ENCODE peak calls at places on chromosomes 5 and 9, in nine cellular contexts. One of them, this sample, is unnamed. For H3K4me1, the result is how much of the 10 kb centered on the place peaks cover.

GRCh38 chr9:31776471-31776870 is 608.0 kb upstream of the ACO1 start:
- DNase-seq in hepatocyte: peak
- DNase-seq in colonic mucosa: no peak
- DNase-seq in OCI-LY7: no peak
- DNase-seq in tibial nerve: no peak
- DNase-seq in cardiac muscle cell: no peak
- DNase-seq in H9: no peak
- DNase-seq in PC-9: no peak
- DNase-seq in CD8-positive, alpha-beta T cell: no peak
- DNase-seq in this sample: no peak

GRCh38 chr5:96855041-96855872 is 21.0 kb upstream of the ERAP2 start:
- DNase-seq in hepatocyte: no peak
- DNase-seq in colonic mucosa: peak
- DNase-seq in OCI-LY7: no peak
- DNase-seq in tibial nerve: no peak
- DNase-seq in cardiac muscle cell: peak
- DNase-seq in H9: no peak
- DNase-seq in PC-9: peak
- DNase-seq in CD8-positive, alpha-beta T cell: no peak
- DNase-seq in this sample: no peak

GRCh38 chr9:136829412-136829811 is 12.9 kb upstream of the AJM1 start:
- DNase-seq in hepatocyte: no peak
- DNase-seq in colonic mucosa: no peak
- DNase-seq in OCI-LY7: no peak
- DNase-seq in tibial nerve: no peak
- DNase-seq in cardiac muscle cell: no peak
- DNase-seq in H9: no peak
- DNase-seq in PC-9: peak
- DNase-seq in CD8-positive, alpha-beta T cell: no peak
- DNase-seq in this sample: no peak

GRCh38 chr9:17480966-17481365 is 97.9 kb upstream of the SH3GL2 start:
- DNase-seq in hepatocyte: no peak
- DNase-seq in colonic mucosa: no peak
- DNase-seq in OCI-LY7: no peak
- DNase-seq in tibial nerve: no peak
- DNase-seq in cardiac muscle cell: no peak
- DNase-seq in H9: no peak
- DNase-seq in PC-9: no peak
- DNase-seq in CD8-positive, alpha-beta T cell: no peak
- DNase-seq in this sample: no peak

GRCh38 chr5:86880785-86881492 is 263.2 kb downstream of the COX7C start:
- DNase-seq in hepatocyte: peak
- DNase-seq in colonic mucosa: peak
- DNase-seq in OCI-LY7: peak
- DNase-seq in tibial nerve: no peak
- DNase-seq in cardiac muscle cell: peak
- DNase-seq in H9: peak
- DNase-seq in PC-9: peak
- DNase-seq in CD8-positive, alpha-beta T cell: no peak
- DNase-seq in this sample: no peak

GRCh38 chr5:178453224-178453623 is 137.0 kb downstream of the COL23A1 start:
- DNase-seq in hepatocyte: no peak
- DNase-seq in colonic mucosa: no peak
- DNase-seq in OCI-LY7: no peak
- DNase-seq in tibial nerve: no peak
- DNase-seq in cardiac muscle cell: peak
- DNase-seq in H9: no peak
- DNase-seq in PC-9: no peak
- DNase-seq in CD8-positive, alpha-beta T cell: no peak
- DNase-seq in this sample: no peak

GRCh38 chr9:76716270-76716669 is 48.0 kb upstream of the PCA3 start:
- DNase-seq in hepatocyte: peak
- DNase-seq in colonic mucosa: no peak
- DNase-seq in OCI-LY7: no peak
- DNase-seq in tibial nerve: no peak
- DNase-seq in cardiac muscle cell: no peak
- DNase-seq in H9: no peak
- DNase-seq in PC-9: no peak
- DNase-seq in CD8-positive, alpha-beta T cell: no peak
- DNase-seq in this sample: no peak

GRCh38 chr5:68957591-68957990 is 136.2 kb upstream of the SLC30A5 start:
- DNase-seq in hepatocyte: no peak
- DNase-seq in colonic mucosa: no peak
- DNase-seq in OCI-LY7: no peak
- DNase-seq in tibial nerve: no peak
- DNase-seq in cardiac muscle cell: no peak
- DNase-seq in H9: no peak
- DNase-seq in PC-9: no peak
- DNase-seq in CD8-positive, alpha-beta T cell: no peak
- DNase-seq in this sample: no peak

GRCh38 chr5:98767563-98767962 is 5.9 kb upstream of the RGMB start:
- DNase-seq in hepatocyte: no peak
- DNase-seq in colonic mucosa: no peak
- DNase-seq in OCI-LY7: no peak
- DNase-seq in tibial nerve: no peak
- DNase-seq in cardiac muscle cell: no peak
- DNase-seq in H9: no peak
- DNase-seq in PC-9: no peak
- DNase-seq in CD8-positive, alpha-beta T cell: no peak
- DNase-seq in this sample: no peak

GRCh38 chr5:124741711-124742496 is 4.5 kb downstream of the ZNF608 start:
- DNase-seq in hepatocyte: peak
- DNase-seq in colonic mucosa: peak
- DNase-seq in OCI-LY7: peak
- DNase-seq in tibial nerve: no peak
- DNase-seq in cardiac muscle cell: peak
- DNase-seq in H9: no peak
- DNase-seq in PC-9: peak
- DNase-seq in CD8-positive, alpha-beta T cell: no peak
- DNase-seq in this sample: no peak
- H3K4me1 ChIP-seq in hepatocyte: half or more
- H3K4me1 ChIP-seq in colonic mucosa: under half
- H3K4me1 ChIP-seq in OCI-LY7: half or more
- H3K4me1 ChIP-seq in tibial nerve: under half
- H3K4me1 ChIP-seq in cardiac muscle cell: half or more
- H3K4me1 ChIP-seq in H9: under half
- H3K4me1 ChIP-seq in PC-9: under half
- H3K4me1 ChIP-seq in CD8-positive, alpha-beta T cell: under half
- H3K4me1 ChIP-seq in this sample: under half

GRCh38 chr5:151074557-151074956 is 6.3 kb downstream of the TNIP1 start:
- DNase-seq in hepatocyte: no peak
- DNase-seq in colonic mucosa: no peak
- DNase-seq in OCI-LY7: no peak
- DNase-seq in tibial nerve: no peak
- DNase-seq in cardiac muscle cell: no peak
- DNase-seq in H9: no peak
- DNase-seq in PC-9: no peak
- DNase-seq in CD8-positive, alpha-beta T cell: no peak
- DNase-seq in this sample: no peak

GRCh38 chr5:151071021-151071420 is 9.8 kb downstream of the TNIP1 start:
- DNase-seq in hepatocyte: no peak
- DNase-seq in colonic mucosa: no peak
- DNase-seq in OCI-LY7: no peak
- DNase-seq in tibial nerve: no peak
- DNase-seq in cardiac muscle cell: no peak
- DNase-seq in H9: no peak
- DNase-seq in PC-9: no peak
- DNase-seq in CD8-positive, alpha-beta T cell: no peak
- DNase-seq in this sample: no peak

GRCh38 chr5:151073280-151073679 is 7.6 kb downstream of the TNIP1 start:
- DNase-seq in hepatocyte: no peak
- DNase-seq in colonic mucosa: no peak
- DNase-seq in OCI-LY7: no peak
- DNase-seq in tibial nerve: no peak
- DNase-seq in cardiac muscle cell: no peak
- DNase-seq in H9: no peak
- DNase-seq in PC-9: no peak
- DNase-seq in CD8-positive, alpha-beta T cell: no peak
- DNase-seq in this sample: no peak

GRCh38 chr5:151070449-151070848 is 10.4 kb downstream of the TNIP1 start:
- DNase-seq in hepatocyte: no peak
- DNase-seq in colonic mucosa: no peak
- DNase-seq in OCI-LY7: no peak
- DNase-seq in tibial nerve: no peak
- DNase-seq in cardiac muscle cell: no peak
- DNase-seq in H9: no peak
- DNase-seq in PC-9: no peak
- DNase-seq in CD8-positive, alpha-beta T cell: no peak
- DNase-seq in this sample: no peak

GRCh38 chr5:151072234-151073025 is 8.4 kb downstream of the TNIP1 start:
- DNase-seq in hepatocyte: peak
- DNase-seq in colonic mucosa: no peak
- DNase-seq in OCI-LY7: no peak
- DNase-seq in tibial nerve: no peak
- DNase-seq in cardiac muscle cell: no peak
- DNase-seq in H9: no peak
- DNase-seq in PC-9: peak
- DNase-seq in CD8-positive, alpha-beta T cell: no peak
- DNase-seq in this sample: no peak
- H3K27ac ChIP-seq in hepatocyte: peak
- H3K27ac ChIP-seq in colonic mucosa: no peak
- H3K27ac ChIP-seq in OCI-LY7: no peak
- H3K27ac ChIP-seq in tibial nerve: no peak
- H3K27ac ChIP-seq in cardiac muscle cell: no peak
- H3K27ac ChIP-seq in H9: no peak
- H3K27ac ChIP-seq in PC-9: peak
- H3K27ac ChIP-seq in CD8-positive, alpha-beta T cell: no peak
- H3K27ac ChIP-seq in this sample: peak

DNA sequence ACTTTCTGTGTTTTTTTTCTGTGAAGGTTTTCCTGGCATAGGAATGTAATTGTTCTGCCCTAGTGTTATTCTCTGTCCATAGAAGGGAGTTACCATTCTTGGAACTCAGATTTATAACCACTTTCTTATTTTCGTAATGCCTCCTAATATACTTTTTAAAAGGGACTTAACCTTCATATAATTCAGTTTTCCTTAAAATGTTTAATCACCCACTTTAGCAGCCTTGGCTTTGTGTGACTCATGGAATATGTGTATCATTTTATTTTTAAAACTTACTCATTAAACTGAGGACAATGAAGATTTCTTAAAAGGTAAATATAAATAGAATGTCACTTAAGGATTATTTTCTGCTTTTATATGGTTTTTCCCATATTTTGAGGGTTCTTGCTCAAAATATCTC is 50.0 kb downstream of the RAI14 start:
- DNase-seq in hepatocyte: no peak
- DNase-seq in colonic mucosa: no peak
- DNase-seq in OCI-LY7: no peak
- DNase-seq in tibial nerve: no peak
- DNase-seq in cardiac muscle cell: no peak
- DNase-seq in H9: no peak
- DNase-seq in PC-9: no peak
- DNase-seq in CD8-positive, alpha-beta T cell: no peak
- DNase-seq in this sample: no peak
- H3K4me1 ChIP-seq in hepatocyte: under half
- H3K4me1 ChIP-seq in colonic mucosa: under half
- H3K4me1 ChIP-seq in OCI-LY7: under half
- H3K4me1 ChIP-seq in tibial nerve: under half
- H3K4me1 ChIP-seq in cardiac muscle cell: under half
- H3K4me1 ChIP-seq in H9: under half
- H3K4me1 ChIP-seq in PC-9: under half
- H3K4me1 ChIP-seq in CD8-positive, alpha-beta T cell: under half
- H3K4me1 ChIP-seq in this sample: under half

DNA sequence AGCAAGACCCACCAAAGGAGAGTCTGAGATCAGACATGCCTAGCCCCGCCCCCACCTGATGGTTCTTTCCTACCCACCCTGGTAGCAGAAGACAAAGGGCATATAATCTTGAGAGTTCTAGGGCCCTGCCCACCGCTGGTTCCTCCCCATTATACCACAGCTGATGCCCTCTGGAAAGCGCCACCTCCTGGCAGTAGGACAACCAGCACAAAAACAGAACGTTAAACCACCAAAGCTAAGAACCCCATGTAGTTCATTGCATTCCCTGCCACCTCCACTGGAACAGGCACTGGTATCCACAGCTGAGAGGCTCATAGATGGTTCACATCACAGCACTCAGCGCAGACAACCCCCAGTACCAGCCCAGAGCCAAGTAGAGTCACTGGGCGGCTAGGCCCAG is 81.2 kb upstream of the TRPC7 start:
- DNase-seq in hepatocyte: no peak
- DNase-seq in colonic mucosa: no peak
- DNase-seq in OCI-LY7: no peak
- DNase-seq in tibial nerve: no peak
- DNase-seq in cardiac muscle cell: no peak
- DNase-seq in H9: no peak
- DNase-seq in PC-9: no peak
- DNase-seq in CD8-positive, alpha-beta T cell: no peak
- DNase-seq in this sample: no peak
- H3K27ac ChIP-seq in hepatocyte: no peak
- H3K27ac ChIP-seq in colonic mucosa: no peak
- H3K27ac ChIP-seq in OCI-LY7: no peak
- H3K27ac ChIP-seq in tibial nerve: no peak
- H3K27ac ChIP-seq in cardiac muscle cell: no peak
- H3K27ac ChIP-seq in H9: no peak
- H3K27ac ChIP-seq in PC-9: no peak
- H3K27ac ChIP-seq in CD8-positive, alpha-beta T cell: no peak
- H3K27ac ChIP-seq in this sample: no peak